ENCODE peak calls at places on chromosomes 12 and 14, in four cellular contexts. M, T, V and G are unnamed samples.

GRCh38 chr14:54606631-54607133 is 39.8 kb downstream of the SAMD4A start:
- DNase-seq in M (no peak), T (no peak), V (peak), G (peak)

GRCh38 chr14:23352506-23353432 is at the start of gene SLC22A17:
- DNase-seq in M (no peak), T (peak), V (peak), G (peak)

GRCh38 chr12:89040146-89040964 is 311.9 kb downstream of the DUSP6 start:
- DNase-seq in M (peak), T (no peak), V (peak), G (no peak)

GRCh38 chr14:24312736-24313507 is 1.6 kb downstream of the LTB4R start:
- DNase-seq in M (peak), T (no peak), V (no peak), G (no peak)

GRCh38 chr12:54405573-54405972 is 13.5 kb downstream of the ITGA5 start:
- DNase-seq in M (no peak), T (no peak), V (no peak), G (no peak)

GRCh38 chr12:99658950-99659349 is 11.4 kb downstream of the GARIN6 start:
- DNase-seq in M (no peak), T (peak), V (no peak), G (no peak)

GRCh38 chr14:105439710-105440553 is 20.3 kb downstream of the MTA1 start:
- DNase-seq in M (no peak), T (peak), V (no peak), G (peak)

GRCh38 chr12:55931780-55932545 is 1.0 kb downstream of the DGKA start:
- DNase-seq in M (no peak), T (no peak), V (no peak), G (peak)

GRCh38 chr12:54128466-54128865 is 60.3 kb downstream of the SMUG1 start:
- DNase-seq in M (no peak), T (no peak), V (no peak), G (no peak)

GRCh38 chr14:36134026-36134425 is 42.5 kb downstream of the PTCSC3 start:
- DNase-seq in M (no peak), T (no peak), V (no peak), G (no peak)

GRCh38 chr12:46005151-46005797 is 14.9 kb upstream of the SCAF11 start:
- DNase-seq in M (no peak), T (peak), V (no peak), G (peak)

GRCh38 chr14:71358209-71358931 is 451.1 kb downstream of the PCNX1 start:
- DNase-seq in M (no peak), T (no peak), V (no peak), G (no peak)

GRCh38 chr12:114678718-114679117 is 5.3 kb downstream of the TBX3 start:
- DNase-seq in M (no peak), T (no peak), V (no peak), G (no peak)

GRCh38 chr14:67718265-67718664 is 16.6 kb downstream of the RDH12 start:
- DNase-seq in M (no peak), T (no peak), V (no peak), G (no peak)

GRCh38 chr14:102568115-102568614 is 24.3 kb upstream of the RCOR1 start:
- DNase-seq in M (no peak), T (peak), V (no peak), G (no peak)

GRCh38 chr12:29719381-29719780 is 64.4 kb downstream of the TMTC1 start:
- DNase-seq in M (no peak), T (no peak), V (no peak), G (no peak)